ENCODE peak calls at places on chromosomes 2 and 18, in five cellular contexts. One of them, this sample, is unnamed.

GRCh38 chr18:13220326-13220991 is 1.9 kb downstream of the LDLRAD4 start:
- DNase-seq in activated naive CD8-positive, alpha-beta T cell treated with anti-CD3 and anti-CD28 coated beads, Interleukin-2, amount 50 U/mL, for 24 hours: no peak
- DNase-seq in stimulated activated CD4-positive, alpha-beta T cell treated with anti-CD3 and anti-CD28 coated beads, Interleukin-4, amount 100 ng/mL, for 24 hours: no peak
- DNase-seq in SK-N-SH: no peak
- DNase-seq in Kasumi-1: no peak
- DNase-seq in this sample: no peak

GRCh38 chr18:3902676-3903075 is 452.7 kb downstream of the TGIF1 start:
- DNase-seq in activated naive CD8-positive, alpha-beta T cell treated with anti-CD3 and anti-CD28 coated beads, Interleukin-2, amount 50 U/mL, for 24 hours: no peak
- DNase-seq in stimulated activated CD4-positive, alpha-beta T cell treated with anti-CD3 and anti-CD28 coated beads, Interleukin-4, amount 100 ng/mL, for 24 hours: no peak
- DNase-seq in SK-N-SH: no peak
- DNase-seq in Kasumi-1: no peak
- DNase-seq in this sample: no peak

GRCh38 chr2:240247868-240248820 is 107.7 kb upstream of the OTOS start:
- DNase-seq in activated naive CD8-positive, alpha-beta T cell treated with anti-CD3 and anti-CD28 coated beads, Interleukin-2, amount 50 U/mL, for 24 hours: no peak
- DNase-seq in stimulated activated CD4-positive, alpha-beta T cell treated with anti-CD3 and anti-CD28 coated beads, Interleukin-4, amount 100 ng/mL, for 24 hours: peak
- DNase-seq in SK-N-SH: peak
- DNase-seq in Kasumi-1: no peak
- DNase-seq in this sample: no peak

GRCh38 chr2:235537186-235537585 is 43.3 kb downstream of the AGAP1 start:
- DNase-seq in activated naive CD8-positive, alpha-beta T cell treated with anti-CD3 and anti-CD28 coated beads, Interleukin-2, amount 50 U/mL, for 24 hours: no peak
- DNase-seq in stimulated activated CD4-positive, alpha-beta T cell treated with anti-CD3 and anti-CD28 coated beads, Interleukin-4, amount 100 ng/mL, for 24 hours: no peak
- DNase-seq in SK-N-SH: no peak
- DNase-seq in Kasumi-1: no peak
- DNase-seq in this sample: no peak

GRCh38 chr2:236753611-236754010 is 184.0 kb downstream of the ACKR3 start:
- DNase-seq in activated naive CD8-positive, alpha-beta T cell treated with anti-CD3 and anti-CD28 coated beads, Interleukin-2, amount 50 U/mL, for 24 hours: no peak
- DNase-seq in stimulated activated CD4-positive, alpha-beta T cell treated with anti-CD3 and anti-CD28 coated beads, Interleukin-4, amount 100 ng/mL, for 24 hours: no peak
- DNase-seq in SK-N-SH: no peak
- DNase-seq in Kasumi-1: no peak
- DNase-seq in this sample: no peak

GRCh38 chr18:48987821-48988220 is 37.1 kb upstream of the SMAD7 start:
- DNase-seq in activated naive CD8-positive, alpha-beta T cell treated with anti-CD3 and anti-CD28 coated beads, Interleukin-2, amount 50 U/mL, for 24 hours: no peak
- DNase-seq in stimulated activated CD4-positive, alpha-beta T cell treated with anti-CD3 and anti-CD28 coated beads, Interleukin-4, amount 100 ng/mL, for 24 hours: no peak
- DNase-seq in SK-N-SH: no peak
- DNase-seq in Kasumi-1: no peak
- DNase-seq in this sample: no peak

GRCh38 chr2:234770715-234771141 is 181.1 kb upstream of the SH3BP4 start:
- DNase-seq in activated naive CD8-positive, alpha-beta T cell treated with anti-CD3 and anti-CD28 coated beads, Interleukin-2, amount 50 U/mL, for 24 hours: no peak
- DNase-seq in stimulated activated CD4-positive, alpha-beta T cell treated with anti-CD3 and anti-CD28 coated beads, Interleukin-4, amount 100 ng/mL, for 24 hours: no peak
- DNase-seq in SK-N-SH: no peak
- DNase-seq in Kasumi-1: no peak
- DNase-seq in this sample: no peak

GRCh38 chr2:112136081-112136480 is 2.1 kb upstream of the FBLN7 start:
- DNase-seq in activated naive CD8-positive, alpha-beta T cell treated with anti-CD3 and anti-CD28 coated beads, Interleukin-2, amount 50 U/mL, for 24 hours: no peak
- DNase-seq in stimulated activated CD4-positive, alpha-beta T cell treated with anti-CD3 and anti-CD28 coated beads, Interleukin-4, amount 100 ng/mL, for 24 hours: no peak
- DNase-seq in SK-N-SH: no peak
- DNase-seq in Kasumi-1: no peak
- DNase-seq in this sample: no peak

GRCh38 chr2:109236147-109236546 is 107.1 kb downstream of the SH3RF3 start:
- DNase-seq in activated naive CD8-positive, alpha-beta T cell treated with anti-CD3 and anti-CD28 coated beads, Interleukin-2, amount 50 U/mL, for 24 hours: no peak
- DNase-seq in stimulated activated CD4-positive, alpha-beta T cell treated with anti-CD3 and anti-CD28 coated beads, Interleukin-4, amount 100 ng/mL, for 24 hours: no peak
- DNase-seq in SK-N-SH: no peak
- DNase-seq in Kasumi-1: no peak
- DNase-seq in this sample: no peak

GRCh38 chr2:232483296-232483922 is 4.2 kb downstream of the ECEL1 start:
- DNase-seq in activated naive CD8-positive, alpha-beta T cell treated with anti-CD3 and anti-CD28 coated beads, Interleukin-2, amount 50 U/mL, for 24 hours: no peak
- DNase-seq in stimulated activated CD4-positive, alpha-beta T cell treated with anti-CD3 and anti-CD28 coated beads, Interleukin-4, amount 100 ng/mL, for 24 hours: no peak
- DNase-seq in SK-N-SH: no peak
- DNase-seq in Kasumi-1: no peak
- DNase-seq in this sample: no peak

GRCh38 chr2:144567745-144568144 is 47.8 kb upstream of the ZEB2 start:
- DNase-seq in activated naive CD8-positive, alpha-beta T cell treated with anti-CD3 and anti-CD28 coated beads, Interleukin-2, amount 50 U/mL, for 24 hours: no peak
- DNase-seq in stimulated activated CD4-positive, alpha-beta T cell treated with anti-CD3 and anti-CD28 coated beads, Interleukin-4, amount 100 ng/mL, for 24 hours: no peak
- DNase-seq in SK-N-SH: no peak
- DNase-seq in Kasumi-1: no peak
- DNase-seq in this sample: peak

GRCh38 chr2:239107936-239108335 is 260.1 kb downstream of the TWIST2 start:
- DNase-seq in activated naive CD8-positive, alpha-beta T cell treated with anti-CD3 and anti-CD28 coated beads, Interleukin-2, amount 50 U/mL, for 24 hours: no peak
- DNase-seq in stimulated activated CD4-positive, alpha-beta T cell treated with anti-CD3 and anti-CD28 coated beads, Interleukin-4, amount 100 ng/mL, for 24 hours: no peak
- DNase-seq in SK-N-SH: no peak
- DNase-seq in Kasumi-1: no peak
- DNase-seq in this sample: no peak

GRCh38 chr2:38661306-38661705 is 4.6 kb upstream of the GALM start:
- DNase-seq in activated naive CD8-positive, alpha-beta T cell treated with anti-CD3 and anti-CD28 coated beads, Interleukin-2, amount 50 U/mL, for 24 hours: no peak
- DNase-seq in stimulated activated CD4-positive, alpha-beta T cell treated with anti-CD3 and anti-CD28 coated beads, Interleukin-4, amount 100 ng/mL, for 24 hours: no peak
- DNase-seq in SK-N-SH: no peak
- DNase-seq in Kasumi-1: no peak
- DNase-seq in this sample: no peak

GRCh38 chr2:20282916-20283592 is 58.1 kb upstream of the SDC1 start:
- DNase-seq in activated naive CD8-positive, alpha-beta T cell treated with anti-CD3 and anti-CD28 coated beads, Interleukin-2, amount 50 U/mL, for 24 hours: no peak
- DNase-seq in stimulated activated CD4-positive, alpha-beta T cell treated with anti-CD3 and anti-CD28 coated beads, Interleukin-4, amount 100 ng/mL, for 24 hours: no peak
- DNase-seq in SK-N-SH: peak
- DNase-seq in Kasumi-1: no peak
- DNase-seq in this sample: no peak

GRCh38 chr2:88068044-88068443 is 419 bp downstream of the SMYD1 start:
- DNase-seq in activated naive CD8-positive, alpha-beta T cell treated with anti-CD3 and anti-CD28 coated beads, Interleukin-2, amount 50 U/mL, for 24 hours: no peak
- DNase-seq in stimulated activated CD4-positive, alpha-beta T cell treated with anti-CD3 and anti-CD28 coated beads, Interleukin-4, amount 100 ng/mL, for 24 hours: no peak
- DNase-seq in SK-N-SH: no peak
- DNase-seq in Kasumi-1: no peak
- DNase-seq in this sample: no peak

GRCh38 chr2:3459185-3460015 is 59.9 kb downstream of the ADI1 start:
- DNase-seq in activated naive CD8-positive, alpha-beta T cell treated with anti-CD3 and anti-CD28 coated beads, Interleukin-2, amount 50 U/mL, for 24 hours: no peak
- DNase-seq in stimulated activated CD4-positive, alpha-beta T cell treated with anti-CD3 and anti-CD28 coated beads, Interleukin-4, amount 100 ng/mL, for 24 hours: no peak
- DNase-seq in SK-N-SH: peak
- DNase-seq in Kasumi-1: no peak
- DNase-seq in this sample: no peak

GRCh38 chr2:175187378-175187777 is 5.9 kb upstream of the ATP5MC3 start:
- DNase-seq in activated naive CD8-positive, alpha-beta T cell treated with anti-CD3 and anti-CD28 coated beads, Interleukin-2, amount 50 U/mL, for 24 hours: no peak
- DNase-seq in stimulated activated CD4-positive, alpha-beta T cell treated with anti-CD3 and anti-CD28 coated beads, Interleukin-4, amount 100 ng/mL, for 24 hours: no peak
- DNase-seq in SK-N-SH: peak
- DNase-seq in Kasumi-1: peak
- DNase-seq in this sample: no peak

GRCh38 chr2:111698743-111699554 is 185.0 kb downstream of the ANAPC1 start:
- DNase-seq in activated naive CD8-positive, alpha-beta T cell treated with anti-CD3 and anti-CD28 coated beads, Interleukin-2, amount 50 U/mL, for 24 hours: peak
- DNase-seq in stimulated activated CD4-positive, alpha-beta T cell treated with anti-CD3 and anti-CD28 coated beads, Interleukin-4, amount 100 ng/mL, for 24 hours: peak
- DNase-seq in SK-N-SH: peak
- DNase-seq in Kasumi-1: peak
- DNase-seq in this sample: no peak

GRCh38 chr2:232951891-232952290 is 61.2 kb downstream of the NGEF start:
- DNase-seq in activated naive CD8-positive, alpha-beta T cell treated with anti-CD3 and anti-CD28 coated beads, Interleukin-2, amount 50 U/mL, for 24 hours: no peak
- DNase-seq in stimulated activated CD4-positive, alpha-beta T cell treated with anti-CD3 and anti-CD28 coated beads, Interleukin-4, amount 100 ng/mL, for 24 hours: no peak
- DNase-seq in SK-N-SH: no peak
- DNase-seq in Kasumi-1: no peak
- DNase-seq in this sample: no peak